ENCODE peak calls at places on chromosomes 3 and 15, in nine cellular contexts. G is heart right ventricle, Z is fibroblast of pulmonary artery, K is choroid plexus epithelial cell, O is adrenal gland, F is mammary epithelial cell, H is fibroblast of lung, R is BE2C, E is astrocyte. W is an unnamed sample.

GRCh38 chr15:73127302-73127936 is 75.2 kb downstream of the NEO1 start:
- DNase-seq in G (no peak), F (peak; percentile 14), H (peak; percentile 13), O (peak; percentile 17), E (peak; percentile 3), R (peak; percentile 34), Z (peak; percentile 46), K (peak; percentile 57), W (peak; percentile 21)

GRCh38 chr3:140629351-140630137 is 48.3 kb upstream of the TRIM42 start:
- DNase-seq in R (no peak), O (no peak), H (peak; percentile 99), F (peak; percentile 91), Z (peak; percentile 81), E (peak; percentile 99), K (peak; percentile 99), G (no peak), W (peak; percentile 92)

GRCh38 chr3:4841225-4841624 is 138.0 kb upstream of the BHLHE40 start:
- DNase-seq in R (no peak), H (peak; percentile 51), K (no peak), F (no peak), G (no peak), O (no peak), E (peak; percentile 42), Z (no peak), W (no peak)

GRCh38 chr15:101244039-101244781 is 7.6 kb downstream of the CHSY1 start:
- DNase-seq in E (peak; percentile 62), Z (no peak), R (no peak), K (peak; percentile 65), O (no peak), F (no peak), G (no peak), H (peak; percentile 69), W (peak; percentile 66)

GRCh38 chr3:194806991-194807685 is 121.5 kb downstream of the FAM43A start:
- DNase-seq in E (no peak), K (peak; percentile 76), R (no peak), Z (peak; percentile 52), H (peak; percentile 24), F (peak; percentile 82), O (no peak), G (no peak), W (peak; percentile 40)

GRCh38 chr3:17473761-17474160 is 268.7 kb downstream of the TBC1D5 start:
- DNase-seq in H (no peak), O (no peak), K (peak; percentile 49), G (no peak), E (no peak), R (no peak), Z (peak; percentile 48), F (no peak), W (peak; percentile 26)

GRCh38 chr3:53169045-53169831 is 8.2 kb downstream of the PRKCD start:
- DNase-seq in H (no peak), R (peak; percentile 20), Z (no peak), G (no peak), F (peak; percentile 18), O (no peak), E (no peak), K (peak; percentile 41), W (peak; percentile 7)

GRCh38 chr3:158713094-158713499 is 19.2 kb downstream of the RARRES1 start:
- DNase-seq in F (no peak), R (no peak), H (peak; percentile 54), K (peak; percentile 97), Z (peak; percentile 77), O (no peak), G (no peak), E (peak; percentile 45), W (peak; percentile 56)

GRCh38 chr15:76363251-76363650 is 26.7 kb downstream of the ISL2 start:
- DNase-seq in G (no peak), O (no peak), H (no peak), R (no peak), E (no peak), Z (no peak), K (no peak), F (no peak), W (no peak)

DNA sequence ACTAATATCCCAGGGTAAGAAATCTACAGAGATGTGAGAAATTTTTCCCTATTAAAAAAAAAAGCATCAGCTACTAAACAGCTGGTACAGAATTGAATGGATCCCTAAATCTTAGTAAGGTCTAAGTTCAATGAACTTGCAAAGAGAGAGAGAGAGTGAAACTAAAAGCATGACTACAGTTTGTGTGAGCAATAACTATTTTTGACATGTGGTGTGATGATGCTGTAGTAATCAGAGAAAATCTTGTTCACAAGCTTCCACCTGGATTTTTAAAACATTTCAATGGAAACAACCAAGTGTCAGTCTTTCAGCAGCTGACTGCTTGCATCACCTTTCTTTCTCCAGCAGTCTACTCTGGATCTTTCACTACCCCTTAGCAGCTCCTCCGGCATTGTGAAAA is 45.2 kb upstream of the ABI3BP start:
- DNase-seq in K (peak; percentile 42), G (no peak), E (peak; percentile 8), F (peak; percentile 38), H (peak; percentile 28), Z (no peak), O (no peak), R (no peak), W (peak; percentile 20)
- H3K4me3 ChIP-seq in K (no peak overlapping the region), G (no peak overlapping the region), E (no peak overlapping the region), F (no peak overlapping the region), H (no peak overlapping the region), Z (no peak overlapping the region), O (no peak overlapping the region), R (no peak overlapping the region), W (no peak overlapping the region)

GRCh38 chr15:49038382-49038781 is 7.9 kb downstream of the SECISBP2L start:
- DNase-seq in O (no peak), F (no peak), K (no peak), H (peak; percentile 23), R (no peak), G (no peak), Z (no peak), E (peak; percentile 3), W (peak; percentile 28)
- H3K4me3 ChIP-seq in O (no peak overlapping the region), F (no peak overlapping the region), K (no peak overlapping the region), H (no peak overlapping the region), R (no peak overlapping the region), G (no peak overlapping the region), Z (no peak overlapping the region), E (no peak overlapping the region), W (no peak overlapping the region)

GRCh38 chr15:60476713-60477112 is 2.2 kb downstream of the ICE2 start:
- DNase-seq in G (no peak), E (peak; percentile 75), O (no peak), Z (peak; percentile 41), R (no peak), H (peak; percentile 82), F (no peak), K (peak; percentile 58), W (peak; percentile 26)
- H3K4me3 ChIP-seq in G (no peak overlapping the region), E (peak overlapping the region; percentile 0), O (no peak overlapping the region), Z (no peak overlapping the region), R (no peak overlapping the region), H (no peak overlapping the region), F (peak overlapping the region; percentile 82), K (no peak overlapping the region), W (no peak overlapping the region)

GRCh38 chr3:35946857-35947514 is 307.7 kb downstream of the ARPP21 start:
- DNase-seq in K (no peak), E (no peak), R (peak; percentile 22), G (no peak), H (no peak), O (no peak), Z (no peak), F (no peak), W (no peak)

GRCh38 chr3:35950045-35950444 is 310.7 kb downstream of the ARPP21 start:
- DNase-seq in R (no peak), H (no peak), Z (no peak), F (no peak), E (no peak), G (no peak), O (no peak), K (no peak), W (no peak)

GRCh38 chr3:35944915-35945710 is 305.8 kb downstream of the ARPP21 start:
- DNase-seq in G (no peak), F (peak; percentile 80), R (no peak), O (no peak), H (peak; percentile 60), K (peak; percentile 42), Z (peak; percentile 10), E (peak; percentile 47), W (no peak)

GRCh38 chr3:35946121-35946856 is 307.0 kb downstream of the ARPP21 start:
- DNase-seq in K (peak; percentile 78), O (no peak), H (peak; percentile 26), Z (peak; percentile 69), E (no peak), G (no peak), F (peak; percentile 14), R (no peak), W (peak; percentile 13)
- H3K4me3 ChIP-seq in K (peak overlapping the region; percentile 21), O (no peak overlapping the region), H (no peak overlapping the region), Z (no peak overlapping the region), E (no peak overlapping the region), G (no peak overlapping the region), F (no peak overlapping the region), R (no peak overlapping the region), W (no peak overlapping the region)

DNA sequence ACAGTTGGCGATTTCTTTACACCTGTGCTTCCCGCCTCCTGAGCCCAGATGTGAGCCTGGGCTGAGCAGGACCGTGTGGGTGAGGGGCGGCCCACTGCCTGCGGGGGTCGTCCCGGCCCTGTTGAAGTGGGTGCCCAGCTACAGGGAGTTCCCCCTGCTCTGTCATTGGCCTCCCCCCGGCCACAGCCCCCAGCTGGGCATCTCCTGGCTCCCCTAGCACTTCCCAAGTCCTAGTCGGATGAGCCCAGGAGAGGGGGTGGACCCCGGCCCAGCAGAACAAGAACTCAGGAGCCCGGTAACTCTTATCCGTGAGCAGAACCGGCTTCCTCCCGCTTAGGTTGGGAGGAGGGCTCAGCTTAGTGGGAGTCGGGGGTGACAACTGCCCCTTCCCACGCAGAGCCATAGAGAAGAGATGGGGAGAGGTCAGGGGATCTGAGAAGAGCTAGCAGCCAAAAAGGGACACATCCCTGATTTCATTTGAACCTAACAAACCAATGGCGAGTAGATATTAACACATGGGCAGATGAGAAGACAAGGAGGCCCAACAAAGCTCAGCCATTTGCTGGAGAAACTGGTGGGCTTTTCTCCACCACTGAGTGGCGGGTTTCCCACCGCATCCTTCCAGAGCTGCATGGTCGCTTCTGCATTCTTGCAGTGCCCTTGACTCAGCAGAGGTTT is 878 bp downstream of the PAQR5 start:
- DNase-seq in R (no peak), K (no peak), G (no peak), O (no peak), H (no peak), Z (no peak), E (no peak), F (no peak), W (no peak)
- H3K4me3 ChIP-seq in R (peak overlapping the region; percentile 31), K (peak overlapping the region; percentile 60), G (peak overlapping the region; percentile 65), O (peak overlapping the region; percentile 61), H (peak overlapping the region; percentile 42), Z (no peak overlapping the region), E (peak overlapping the region; percentile 23), F (peak overlapping the region; percentile 66), W (peak overlapping the region; percentile 60)

W was measured in fibroblast of villous mesenchyme.